ENCODE peak calls at places on chromosomes 3 and 15, in seven cellular contexts. B is Panc1, M is lung, O is kidney, P is left ventricle myocardium inferior, F is spleen, A is heart right ventricle. V is an unnamed sample.

GRCh38 chr15:83323296-83323711 is 38.8 kb upstream of the BNC1 start:
- DNase-seq in B (no peak), M (no peak), O (peak; percentile 90), P (no peak), F (no peak), A (peak; percentile 13), V (no peak)

GRCh38 chr15:62779041-62779810 is 263.3 kb upstream of the TPM1 start:
- DNase-seq in B (no peak), M (no peak), O (no peak), P (peak; percentile 50), F (no peak), A (peak; percentile 32), V (no peak)

GRCh38 chr3:20040476-20041196 is 390 bp downstream of the KAT2B start:
- DNase-seq in B (no peak), M (peak; percentile 77), O (peak; percentile 92), P (peak; percentile 83), F (peak; percentile 96), A (peak; percentile 79), V (no peak)

GRCh38 chr3:129530331-129530761 is 1.9 kb downstream of the RHO start:
- DNase-seq in B (no peak), M (no peak), O (no peak), P (no peak), F (no peak), A (no peak), V (no peak)

GRCh38 chr15:31214864-31215489 is 111.7 kb upstream of the KLF13 start:
- DNase-seq in B (no peak), M (peak; percentile 88), O (peak; percentile 88), P (peak; percentile 58), F (peak; percentile 84), A (peak; percentile 44), V (peak; percentile 22)

GRCh38 chr15:78018445-78018844 is 59.1 kb downstream of the TBC1D2B start:
- DNase-seq in B (no peak), M (no peak), O (no peak), P (no peak), F (no peak), A (no peak), V (no peak)

GRCh38 chr3:116561529-116561928 is 116.2 kb upstream of the LSAMP start:
- DNase-seq in B (no peak), M (no peak), O (no peak), P (no peak), F (no peak), A (no peak), V (no peak)

GRCh38 chr3:165133188-165133899 is 55.0 kb upstream of the SI start:
- DNase-seq in B (no peak), M (no peak), O (no peak), P (no peak), F (no peak), A (no peak), V (no peak)

GRCh38 chr15:97989330-97989729 is 28.8 kb downstream of the ARRDC4 start:
- DNase-seq in B (no peak), M (no peak), O (no peak), P (no peak), F (no peak), A (no peak), V (no peak)

GRCh38 chr15:63323798-63324651 is 46.6 kb downstream of the APH1B start:
- DNase-seq in B (no peak), M (no peak), O (no peak), P (no peak), F (no peak), A (no peak), V (no peak)

GRCh38 chr15:57534279-57534678 is 57.4 kb upstream of the MYZAP start:
- DNase-seq in B (no peak), M (no peak), O (no peak), P (no peak), F (no peak), A (peak; percentile 41), V (no peak)

GRCh38 chr3:127214990-127215389 is 22.1 kb downstream of the PRR23E start:
- DNase-seq in B (no peak), M (no peak), O (no peak), P (no peak), F (no peak), A (no peak), V (no peak)

GRCh38 chr15:100277087-100277855 is 64.5 kb downstream of the ADAMTS17 start:
- DNase-seq in B (no peak), M (peak; percentile 13), O (no peak), P (no peak), F (no peak), A (no peak), V (no peak)

GRCh38 chr15:100279446-100279845 is 62.3 kb downstream of the ADAMTS17 start:
- DNase-seq in B (no peak), M (peak; percentile 27), O (no peak), P (no peak), F (no peak), A (no peak), V (no peak)

GRCh38 chr15:100275641-100276040 is 66.1 kb downstream of the ADAMTS17 start:
- DNase-seq in B (no peak), M (no peak), O (no peak), P (no peak), F (no peak), A (no peak), V (no peak)

GRCh38 chr15:100278596-100279380 is 63.0 kb downstream of the ADAMTS17 start:
- DNase-seq in B (no peak), M (peak; percentile 22), O (no peak), P (no peak), F (no peak), A (no peak), V (no peak)

GRCh38 chr15:100276519-100276918 is 65.3 kb downstream of the ADAMTS17 start:
- DNase-seq in B (no peak), M (no peak), O (no peak), P (no peak), F (no peak), A (no peak), V (no peak)
- TF ChIP-seq CTCF in B (no peak), M (no peak), O (no peak), P (no peak), F (no peak), A (no peak), V (no peak)

DNA sequence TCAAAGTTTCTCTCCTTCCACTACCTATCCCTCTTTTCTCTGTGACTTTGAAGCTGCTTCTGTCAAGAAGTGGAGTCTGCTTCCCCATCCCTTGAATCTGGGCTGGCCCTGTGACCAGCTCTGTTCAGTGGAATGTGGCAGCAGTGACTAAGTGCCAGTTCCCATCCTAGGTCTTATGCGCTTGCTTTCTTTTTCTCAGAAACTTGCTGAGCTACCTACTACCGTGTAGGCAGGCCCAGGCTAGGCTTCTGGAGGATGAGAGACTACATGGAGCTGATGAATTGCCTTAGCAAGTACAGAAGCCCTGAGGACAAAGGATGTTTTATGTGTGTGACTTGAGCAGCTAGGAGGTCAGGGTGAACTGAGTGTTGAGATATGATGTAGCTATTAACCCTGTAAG is 123.2 kb downstream of the PDCD6IP start:
- DNase-seq in B (no peak), M (no peak), O (no peak), P (no peak), F (no peak), A (no peak), V (no peak)
- H3K4me1 ChIP-seq in B (no peaks in the 10 kb centered on the region), M (no peaks in the 10 kb centered on the region), O (no peaks in the 10 kb centered on the region), P (no peaks in the 10 kb centered on the region), F (no peaks in the 10 kb centered on the region), A (no peaks in the 10 kb centered on the region), V (no peaks in the 10 kb centered on the region)

GRCh38 chr3:59056706-59057105 is 6.9 kb upstream of the CFAP20DC start:
- DNase-seq in B (no peak), M (no peak), O (no peak), P (no peak), F (no peak), A (no peak), V (no peak)

GRCh38 chr3:59049671-59050331 is at the start of gene CFAP20DC:
- DNase-seq in B (peak; percentile 78), M (peak; percentile 90), O (peak; percentile 97), P (peak; percentile 89), F (peak; percentile 94), A (peak; percentile 86), V (peak; percentile 41)

GRCh38 chr3:59052803-59053411 is 3.1 kb upstream of the CFAP20DC start:
- DNase-seq in B (no peak), M (no peak), O (no peak), P (no peak), F (no peak), A (no peak), V (no peak)
- H3K27ac ChIP-seq in B (no peak overlapping the region), M (no peak overlapping the region), O (no peak overlapping the region), P (no peak overlapping the region), F (no peak overlapping the region), A (no peak overlapping the region), V (no peak overlapping the region)

GRCh38 chr15:100863406-100864198 is 16.0 kb upstream of the ALDH1A3 start:
- DNase-seq in B (no peak), M (no peak), O (peak; percentile 74), P (peak; percentile 74), F (no peak), A (peak; percentile 71), V (no peak)

GRCh38 chr15:100867476-100867875 is 12.2 kb upstream of the ALDH1A3 start:
- DNase-seq in B (no peak), M (no peak), O (no peak), P (no peak), F (no peak), A (no peak), V (no peak)

GRCh38 chr15:100873029-100873677 is 6.5 kb upstream of the ALDH1A3 start:
- DNase-seq in B (peak; percentile 80), M (peak; percentile 72), O (no peak), P (no peak), F (no peak), A (peak; percentile 60), V (peak; percentile 28)

GRCh38 chr15:100866386-100867330 is 13.0 kb upstream of the ALDH1A3 start:
- DNase-seq in B (no peak), M (no peak), O (no peak), P (no peak), F (no peak), A (no peak), V (no peak)

GRCh38 chr15:100869151-100869999 is 10.3 kb upstream of the ALDH1A3 start:
- DNase-seq in B (no peak), M (no peak), O (no peak), P (no peak), F (peak; percentile 21), A (no peak), V (no peak)
- TF ChIP-seq CTCF in B (peak; percentile 22), M (no peak), O (no peak), P (no peak), F (no peak), A (no peak), V (no peak)

DNA sequence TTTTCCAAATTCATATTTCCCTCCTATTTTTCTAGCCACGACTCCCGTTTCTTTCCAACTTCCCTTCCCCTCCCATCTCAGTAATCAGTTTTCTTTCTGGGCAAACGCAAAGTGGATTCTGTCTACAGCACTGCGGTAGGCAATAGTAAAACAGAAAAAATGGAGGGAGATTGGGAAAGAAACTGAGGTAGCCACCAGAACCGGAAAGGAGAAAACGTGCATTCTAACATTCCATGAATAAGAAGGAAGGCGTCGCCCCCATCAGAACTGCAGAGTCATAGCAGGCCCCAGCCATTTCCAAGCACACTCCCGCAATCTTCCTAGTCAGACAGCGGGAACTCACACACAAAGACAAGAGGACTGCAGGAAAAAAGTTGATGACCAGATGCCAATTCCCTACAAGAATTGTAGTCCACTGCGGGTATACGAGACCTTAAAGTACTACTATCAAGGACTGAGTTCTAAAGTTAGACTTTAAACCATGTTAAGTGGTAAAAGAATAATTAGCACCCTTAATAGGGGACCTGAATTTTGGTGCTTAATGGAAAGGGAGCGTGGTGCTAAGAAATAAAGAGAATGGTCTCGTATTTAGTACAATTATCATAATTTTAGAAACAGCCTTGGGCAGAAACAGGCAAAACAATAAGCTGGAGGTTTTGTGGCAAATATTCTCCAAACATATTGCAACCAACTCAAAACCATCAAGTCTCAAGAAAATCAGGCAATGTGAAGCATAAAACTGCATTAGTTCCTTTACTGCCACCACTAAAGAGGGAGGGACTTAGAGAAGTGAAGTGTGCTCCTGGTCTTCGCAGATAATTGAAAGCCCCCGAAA is 1.4 kb downstream of the PFN2 start:
- DNase-seq in B (no peak), M (no peak), O (no peak), P (peak; percentile 25), F (no peak), A (peak; percentile 34), V (peak; percentile 22)
- H3K4me1 ChIP-seq in B (peaks cover 41% of the 10 kb centered on the region), M (no peaks in the 10 kb centered on the region), O (peaks cover 11% of the 10 kb centered on the region), P (peaks cover 73% of the 10 kb centered on the region), F (peaks cover 3% of the 10 kb centered on the region), A (peaks cover 44% of the 10 kb centered on the region), V (peaks cover 54% of the 10 kb centered on the region)

V was measured in thoracic aorta.